ENCODE peak calls at places on chromosomes 4 and X, in four cellular contexts. U is tibial nerve, F is ascending aorta, K is cardiac muscle cell. O is an unnamed sample.

GRCh38 chr4:57270350-57270749 is 160.2 kb upstream of the IGFBP7 start:
- DNase-seq in U (no peak), F (no peak), K (peak), O (no peak)

GRCh38 chrX:14630724-14631123 is 101.4 kb downstream of the GLRA2 start:
- DNase-seq in U (no peak), F (no peak), K (no peak), O (peak)

GRCh38 chrX:3811331-3812311 is 98.2 kb upstream of the PRKX start:
- DNase-seq in U (no peak), F (no peak), K (peak), O (peak)

GRCh38 chrX:110310896-110311295 is 7.0 kb downstream of the AMMECR1 start:
- DNase-seq in U (no peak), F (no peak), K (peak), O (no peak)

GRCh38 chrX:143934542-143934941 is 50.7 kb downstream of the UBE2NL start:
- DNase-seq in U (no peak), F (no peak), K (no peak), O (no peak)

GRCh38 chr4:12852338-12853307 is 631.5 kb downstream of the RAB28 start:
- DNase-seq in U (no peak), F (no peak), K (peak), O (peak)

GRCh38 chrX:150303386-150304097 is 59.6 kb upstream of the MAMLD1 start:
- DNase-seq in U (no peak), F (no peak), K (no peak), O (no peak)

GRCh38 chr4:40550900-40551546 is 78.6 kb downstream of the RBM47 start:
- DNase-seq in U (no peak), F (no peak), K (peak), O (no peak)

GRCh38 chr4:108833041-108833440 is 70.2 kb upstream of the ETNPPL start:
- DNase-seq in U (no peak), F (no peak), K (peak), O (no peak)

GRCh38 chr4:163554870-163555465 is 60.5 kb downstream of the TMA16 start:
- DNase-seq in U (no peak), F (no peak), K (peak), O (no peak)

GRCh38 chr4:123599061-123599919 is 202.7 kb downstream of the SPRY1 start:
- DNase-seq in U (no peak), F (no peak), K (peak), O (no peak)

GRCh38 chr4:18860836-18861530 is 839.4 kb upstream of the LCORL start:
- DNase-seq in U (no peak), F (no peak), K (no peak), O (no peak)

GRCh38 chr4:84647307-84647884 is 64.5 kb downstream of the CDS1 start:
- DNase-seq in U (no peak), F (no peak), K (peak), O (peak)

GRCh38 chr4:71184195-71184781 is 154.5 kb upstream of the SLC4A4 start:
- DNase-seq in U (no peak), F (no peak), K (peak), O (peak)

GRCh38 chrX:107567370-107567769 is 60.9 kb upstream of the PRPS1 start:
- DNase-seq in U (no peak), F (no peak), K (no peak), O (no peak)

GRCh38 chrX:139828037-139828436 is 104.8 kb downstream of the ATP11C start:
- DNase-seq in U (no peak), F (no peak), K (no peak), O (no peak)

GRCh38 chr4:13821522-13821921 is 194.0 kb upstream of the BOD1L1 start:
- DNase-seq in U (no peak), F (no peak), K (peak), O (peak)

GRCh38 chr4:74166135-74166534 is 8.2 kb downstream of the MTHFD2L start:
- DNase-seq in U (no peak), F (no peak), K (no peak), O (no peak)

GRCh38 chrX:119690921-119691716 is 1.8 kb downstream of the SEPTIN6 start:
- DNase-seq in U (no peak), F (no peak), K (peak), O (no peak)

GRCh38 chr4:53490965-53491622 is 100.2 kb downstream of the LNX1 start:
- DNase-seq in U (peak), F (no peak), K (peak), O (peak)

GRCh38 chr4:188387134-188387791 is 248.0 kb downstream of the TRIML1 start:
- DNase-seq in U (no peak), F (no peak), K (peak), O (no peak)

GRCh38 chr4:152697284-152698011 is 17.7 kb upstream of the TMEM154 start:
- DNase-seq in U (no peak), F (no peak), K (no peak), O (peak)

GRCh38 chr4:102604222-102604940 is 103.2 kb downstream of the NFKB1 start:
- DNase-seq in U (no peak), F (no peak), K (no peak), O (no peak)

GRCh38 chr4:788006-788635 is 37.8 kb downstream of the CPLX1 start:
- DNase-seq in U (peak), F (no peak), K (no peak), O (no peak)

GRCh38 chr4:785332-786073 is 40.4 kb downstream of the CPLX1 start:
- DNase-seq in U (peak), F (no peak), K (no peak), O (peak)

GRCh38 chr4:786074-786741 is 39.7 kb downstream of the CPLX1 start:
- DNase-seq in U (peak), F (no peak), K (no peak), O (peak)

GRCh38 chr4:787561-787981 is 38.4 kb downstream of the CPLX1 start:
- DNase-seq in U (peak), F (no peak), K (no peak), O (peak)

GRCh38 chr4:786861-787300 is 39.0 kb downstream of the CPLX1 start:
- DNase-seq in U (peak), F (no peak), K (no peak), O (peak)
- TF ChIP-seq CTCF in U (no peak), F (no peak), K (peak), O (peak)

DNA sequence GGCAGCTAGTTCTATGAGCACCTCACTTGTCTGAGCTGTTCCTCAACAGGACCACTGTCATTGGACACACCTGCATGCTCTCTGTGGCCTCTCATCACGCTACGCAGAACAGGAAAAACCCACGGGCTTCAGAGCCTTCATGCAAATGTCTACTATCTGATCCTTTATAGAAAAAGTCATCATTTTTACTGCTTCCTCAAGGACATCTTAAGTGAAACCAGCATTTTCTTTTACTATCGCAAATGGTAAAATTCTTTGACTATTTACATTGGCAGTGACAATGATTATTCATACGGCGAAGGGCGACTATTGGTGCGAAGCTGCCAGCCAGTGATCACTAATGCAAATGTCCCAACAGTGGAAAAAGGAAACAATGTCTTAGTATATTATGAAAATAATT is 147.0 kb downstream of the AFAP1 start:
- DNase-seq in U (no peak), F (no peak), K (peak), O (no peak)
- H3K4me3 ChIP-seq in U (no peak), F (no peak), K (no peak), O (no peak)

GRCh38 chr4:89751416-89751815 is 85.5 kb downstream of the SNCA start:
- DNase-seq in U (no peak), F (no peak), K (no peak), O (no peak)

GRCh38 chr4:89752932-89753598 is 83.9 kb downstream of the SNCA start:
- DNase-seq in U (no peak), F (no peak), K (peak), O (no peak)

GRCh38 chr4:89754531-89754930 is 82.4 kb downstream of the SNCA start:
- DNase-seq in U (no peak), F (no peak), K (no peak), O (no peak)

GRCh38 chr4:89755210-89755609 is 81.8 kb downstream of the SNCA start:
- DNase-seq in U (no peak), F (no peak), K (peak), O (no peak)

DNA sequence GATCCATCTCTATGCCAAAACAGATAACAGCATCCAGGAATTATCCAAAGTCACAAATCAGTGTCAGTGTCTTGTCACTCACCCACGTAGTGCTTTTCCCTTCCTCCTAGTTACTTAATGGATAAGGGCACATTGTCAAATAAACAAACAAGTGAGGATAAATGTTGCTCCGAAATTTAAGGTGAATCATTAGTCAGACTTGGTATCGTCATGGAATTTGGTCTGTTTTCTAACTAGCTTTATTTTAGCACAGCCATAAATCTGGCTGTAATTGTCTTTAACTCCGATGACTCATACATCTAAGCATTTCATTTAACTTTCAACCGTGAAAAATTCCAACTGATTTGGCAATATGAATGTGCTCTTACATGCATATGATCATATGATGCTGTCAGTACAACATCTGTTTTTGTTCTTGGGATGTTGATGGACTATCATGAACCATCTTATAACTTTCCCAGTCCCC is 83.3 kb downstream of the SNCA start:
- DNase-seq in U (no peak), F (no peak), K (peak), O (no peak)
- H3K27ac ChIP-seq in U (no peak), F (no peak), K (no peak), O (no peak)

GRCh38 chr4:41934813-41935651 is at the start of gene TMEM33:
- DNase-seq in U (peak), F (peak), K (peak), O (peak)
- TF ChIP-seq CTCF in U (no peak), F (no peak), K (peak), O (peak)

GRCh38 chr4:118351851-118352827 is 664 bp downstream of the PRSS12 start:
- DNase-seq in U (no peak), F (no peak), K (no peak), O (peak)

GRCh38 chr4:118348886-118349285 is 3.9 kb downstream of the PRSS12 start:
- DNase-seq in U (no peak), F (no peak), K (no peak), O (no peak)

GRCh38 chr4:118352843-118353373 is at the start of gene PRSS12:
- DNase-seq in U (no peak), F (no peak), K (peak), O (peak)

GRCh38 chr4:118353452-118353851 is 649 bp upstream of the PRSS12 start:
- DNase-seq in U (no peak), F (no peak), K (no peak), O (peak)

GRCh38 chr4:118350961-118351360 is 1.8 kb downstream of the PRSS12 start:
- DNase-seq in U (no peak), F (no peak), K (no peak), O (no peak)
- H3K4me3 ChIP-seq in U (no peak), F (no peak), K (no peak), O (no peak)

GRCh38 chrX:46039526-46039925 is 505.7 kb downstream of the ZNF674 start:
- DNase-seq in U (no peak), F (no peak), K (no peak), O (no peak)

GRCh38 chrX:46036508-46036907 is 508.7 kb downstream of the ZNF674 start:
- DNase-seq in U (no peak), F (no peak), K (peak), O (no peak)

GRCh38 chrX:46044486-46044885 is 500.7 kb downstream of the ZNF674 start:
- DNase-seq in U (no peak), F (no peak), K (peak), O (no peak)

GRCh38 chrX:46034868-46035267 is 510.4 kb downstream of the ZNF674 start:
- DNase-seq in U (no peak), F (no peak), K (no peak), O (no peak)

GRCh38 chrX:46040001-46040400 is 505.2 kb downstream of the ZNF674 start:
- DNase-seq in U (no peak), F (no peak), K (no peak), O (no peak)
- H3K27ac ChIP-seq in U (no peak), F (no peak), K (no peak), O (no peak)

GRCh38 chr4:164937576-164938270 is 39.7 kb downstream of the TRIM61 start:
- DNase-seq in U (no peak), F (no peak), K (peak), O (peak)
- TF ChIP-seq CTCF in U (no peak), F (no peak), K (peak), O (peak)

DNA sequence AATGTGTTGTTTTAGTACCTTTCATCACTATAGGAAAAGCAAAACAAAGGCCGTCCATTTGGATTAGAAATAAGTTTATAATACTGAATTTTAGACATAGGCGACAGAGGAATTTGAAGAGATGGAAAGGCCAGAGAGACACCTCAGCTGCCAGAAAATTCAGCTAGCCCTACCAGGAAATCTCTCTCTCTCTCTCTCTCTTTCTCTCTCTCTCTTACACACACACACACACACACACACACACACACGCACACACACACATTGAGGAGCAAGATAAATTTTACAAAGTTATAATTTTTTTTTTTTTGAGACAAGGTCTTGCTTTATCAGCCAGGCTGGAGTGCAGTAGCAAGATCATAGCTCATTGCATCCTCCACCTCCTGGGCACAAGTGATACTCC is 1.4 kb downstream of the XK start:
- DNase-seq in U (no peak), F (no peak), K (no peak), O (no peak)
- H3K4me3 ChIP-seq in U (no peak), F (no peak), K (no peak), O (no peak)

GRCh38 chr4:156391297-156391653 is 437.6 kb upstream of the CTSO start:
- DNase-seq in U (no peak), F (no peak), K (no peak), O (no peak)
- H3K27ac ChIP-seq in U (no peak), F (no peak), K (no peak), O (no peak)

GRCh38 chr4:8330821-8331566 is 61.4 kb downstream of the HTRA3 start:
- DNase-seq in U (peak), F (peak), K (peak), O (peak)
- TF ChIP-seq CTCF in U (no peak), F (no peak), K (no peak), O (no peak)